ENCODE peak calls at places on chromosomes 7 and 10, in four cellular contexts. V, O, E and W are unnamed samples.

GRCh38 chr10:28798428-28798955 is 121.2 kb downstream of the BAMBI start:
- DNase-seq in E (no peak), O (no peak), V (no peak), W (no peak)

GRCh38 chr7:84700563-84701370 is 486.1 kb downstream of the SEMA3D start:
- DNase-seq in V (no peak), O (no peak), E (peak), W (no peak)

GRCh38 chr7:46839651-46840050 is 742.3 kb downstream of the TNS3 start:
- DNase-seq in V (no peak), O (no peak), E (peak), W (no peak)

GRCh38 chr10:90862908-90863514 is 5.2 kb upstream of the HTR7 start:
- DNase-seq in V (no peak), O (peak), E (peak), W (no peak)

GRCh38 chr10:102542800-102543418 is 39.1 kb downstream of the SUFU start:
- DNase-seq in E (peak), V (no peak), O (no peak), W (no peak)

GRCh38 chr10:102729090-102730026 is 14.4 kb upstream of the WBP1L start:
- DNase-seq in O (peak), V (peak), E (peak), W (peak)

GRCh38 chr10:79184649-79185048 is 115.9 kb downstream of the ZMIZ1 start:
- DNase-seq in E (no peak), V (no peak), O (no peak), W (no peak)

GRCh38 chr10:2839081-2839725 is 228.1 kb upstream of the PFKP start:
- DNase-seq in V (no peak), E (peak), O (peak), W (no peak)

GRCh38 chr10:6770846-6771245 is 190.8 kb upstream of the PRKCQ start:
- DNase-seq in E (peak), O (no peak), V (no peak), W (no peak)

GRCh38 chr10:28179006-28179405 is 123.9 kb downstream of the MPP7 start:
- DNase-seq in V (no peak), O (no peak), E (no peak), W (no peak)

GRCh38 chr10:89053555-89053954 is 63.0 kb downstream of the FAS start:
- DNase-seq in V (no peak), O (no peak), E (no peak), W (no peak)

GRCh38 chr10:66782776-66783175 is 143.1 kb upstream of the LRRTM3 start:
- DNase-seq in E (peak), V (no peak), O (no peak), W (no peak)

GRCh38 chr7:135257790-135258189 is 24.2 kb downstream of the STRA8 start:
- DNase-seq in O (no peak), E (no peak), V (no peak), W (no peak)

GRCh38 chr7:135251502-135252327 is 18.1 kb downstream of the STRA8 start:
- DNase-seq in O (no peak), V (no peak), E (no peak), W (no peak)

GRCh38 chr7:135258585-135258984 is 24.9 kb downstream of the STRA8 start:
- DNase-seq in O (no peak), V (no peak), E (no peak), W (no peak)

GRCh38 chr7:135249901-135250300 is 16.3 kb downstream of the STRA8 start:
- DNase-seq in E (no peak), V (no peak), O (no peak), W (no peak)

GRCh38 chr7:135253851-135254815 is 20.5 kb downstream of the STRA8 start:
- DNase-seq in E (peak), O (peak), V (peak), W (peak)
- H3K27ac ChIP-seq in E (peak), O (peak), V (peak), W (peak)

GRCh38 chr7:119452401-119452800 is 820.6 kb upstream of the KCND2 start:
- DNase-seq in V (no peak), E (no peak), O (no peak), W (no peak)
- H3K4me3 ChIP-seq in V (no peak), E (no peak), O (no peak), W (no peak)

GRCh38 chr10:100515612-100516011 is 4.0 kb downstream of the SEC31B start:
- DNase-seq in O (no peak), E (no peak), V (no peak), W (no peak)

GRCh38 chr10:100519321-100520051 is at the start of gene SEC31B:
- DNase-seq in O (no peak), E (no peak), V (no peak), W (no peak)

GRCh38 chr10:100518761-100519241 is 860 bp downstream of the SEC31B start:
- DNase-seq in O (peak), E (peak), V (peak), W (peak)

GRCh38 chr10:100520811-100521210 is 1.1 kb upstream of the SEC31B start:
- DNase-seq in E (peak), V (no peak), O (no peak), W (no peak)

DNA sequence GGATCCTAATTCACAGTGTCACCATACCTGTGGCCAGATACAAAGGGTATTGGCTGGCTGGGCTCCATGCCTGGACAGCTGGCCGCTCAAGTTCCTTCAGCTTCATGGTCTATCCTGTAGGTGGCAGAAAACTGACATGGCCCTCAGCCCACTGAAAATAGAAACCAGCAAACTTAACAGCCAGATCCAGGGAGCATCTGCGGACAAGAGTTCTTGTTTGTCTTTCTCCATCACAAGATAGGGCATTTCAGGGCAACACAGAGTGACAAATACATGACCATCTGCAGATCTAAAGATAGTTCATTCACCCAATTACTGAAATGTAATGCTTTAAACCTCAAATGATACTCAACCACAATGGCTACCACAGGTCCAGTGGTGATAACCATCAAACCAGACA is 2.8 kb downstream of the SEC31B start:
- DNase-seq in O (peak), E (no peak), V (no peak), W (no peak)
- TF ChIP-seq CTCF in O (no peak), E (peak), V (no peak), W (no peak)

GRCh38 chr7:28749673-28750072 is 208.5 kb downstream of the TRIL start:
- DNase-seq in E (peak), O (no peak), V (no peak), W (no peak)

GRCh38 chr7:28755255-28755654 is 202.9 kb downstream of the TRIL start:
- DNase-seq in O (no peak), V (no peak), E (peak), W (no peak)

GRCh38 chr7:28758186-28758585 is 199.9 kb downstream of the TRIL start:
- DNase-seq in O (no peak), E (no peak), V (no peak), W (no peak)

GRCh38 chr7:28750981-28751380 is 207.1 kb downstream of the TRIL start:
- DNase-seq in O (no peak), E (no peak), V (no peak), W (no peak)

GRCh38 chr7:28754027-28754426 is 204.1 kb downstream of the TRIL start:
- DNase-seq in V (no peak), O (no peak), E (peak), W (no peak)
- H3K27ac ChIP-seq in V (no peak), O (no peak), E (no peak), W (no peak)

DNA sequence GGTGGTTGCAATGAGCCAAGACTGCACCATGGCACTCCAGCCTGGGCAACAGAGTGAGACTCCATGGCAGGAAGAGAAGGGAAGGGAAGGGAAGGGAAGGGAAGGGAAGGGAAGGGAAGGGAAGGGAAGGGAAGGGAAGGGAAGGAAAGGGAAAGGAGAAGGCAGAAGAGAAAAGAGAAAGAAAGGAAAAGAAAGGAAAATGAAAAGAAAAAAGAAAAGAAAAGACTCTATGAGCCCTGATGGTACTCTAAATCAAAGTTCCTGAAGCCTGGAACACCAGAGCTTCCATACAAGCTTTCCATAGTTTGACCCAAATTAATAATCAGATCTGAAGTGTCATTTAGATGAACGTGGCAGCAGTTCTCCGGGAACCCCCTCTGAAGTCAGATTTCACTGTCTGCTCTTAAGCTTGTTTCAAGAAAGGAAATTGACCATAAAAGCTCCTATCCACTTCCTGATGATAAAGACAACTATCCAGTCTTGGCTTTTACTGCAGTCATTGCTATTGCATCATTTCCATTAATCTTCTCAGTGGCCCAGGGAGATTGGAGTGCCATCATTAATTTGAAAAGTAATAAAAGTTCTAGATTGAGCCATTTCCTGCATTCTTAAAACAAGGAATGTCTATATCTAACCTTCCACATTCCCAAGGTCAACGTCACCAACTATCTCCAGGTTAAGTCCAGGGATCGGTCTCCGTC is 44.2 kb upstream of the FRMD4A start:
- DNase-seq in V (no peak), E (peak), O (no peak), W (no peak)
- H3K4me3 ChIP-seq in V (no peak), E (no peak), O (no peak), W (no peak)